ENCODE peak calls at places on chromosomes 4 and X, in five cellular contexts. W is small intestine, N is EL, G is suprapubic skin, C is B cell. S is an unnamed sample.

GRCh38 chr4:157265281-157265680 is 44.8 kb downstream of the GRIA2 start:
- DNase-seq in G (no peak), W (no peak), C (no peak), N (no peak), S (no peak)

GRCh38 chr4:74619931-74620702 is 174.2 kb downstream of the BTC start:
- DNase-seq in W (no peak), C (no peak), N (no peak), G (no peak), S (no peak)

GRCh38 chrX:124216396-124217124 is 115.9 kb upstream of the TEX13D start:
- DNase-seq in N (no peak), W (no peak), C (no peak), G (no peak), S (no peak)

GRCh38 chr4:16626945-16627344 is 271.5 kb downstream of the LDB2 start:
- DNase-seq in G (peak), C (no peak), N (peak), W (no peak), S (no peak)

GRCh38 chr4:113732923-113733527 is 28.5 kb downstream of the CAMK2D start:
- DNase-seq in N (no peak), W (no peak), G (no peak), C (no peak), S (no peak)

GRCh38 chr4:89997171-89997704 is 102.6 kb downstream of the MMRN1 start:
- DNase-seq in C (no peak), G (no peak), N (no peak), W (no peak), S (no peak)

GRCh38 chr4:148834804-148835598 is 392.8 kb upstream of the NR3C2 start:
- DNase-seq in G (no peak), C (peak), N (peak), W (no peak), S (no peak)

GRCh38 chr4:19947349-19947748 is 304.4 kb upstream of the SLIT2 start:
- DNase-seq in W (no peak), C (no peak), N (peak), G (no peak), S (no peak)

GRCh38 chr4:5412296-5412695 is 296.1 kb downstream of the EVC2 start:
- DNase-seq in N (no peak), W (no peak), G (no peak), C (no peak), S (no peak)

GRCh38 chrX:29257516-29257915 is 670.3 kb downstream of the IL1RAPL1 start:
- DNase-seq in G (no peak), N (peak), W (no peak), C (no peak), S (no peak)

GRCh38 chr4:183397741-183398297 is 46.6 kb upstream of the CDKN2AIP start:
- DNase-seq in N (no peak), G (peak), W (no peak), C (no peak), S (no peak)

GRCh38 chr4:147138171-147138570 is 192.5 kb upstream of the TTC29 start:
- DNase-seq in C (no peak), G (no peak), N (peak), W (no peak), S (no peak)

GRCh38 chr4:187685247-187685646 is 310.3 kb upstream of the ZFP42 start:
- DNase-seq in W (no peak), N (peak), C (no peak), G (no peak), S (no peak)

GRCh38 chrX:69305333-69306062 is 140.2 kb upstream of the PJA1 start:
- DNase-seq in C (no peak), W (no peak), N (no peak), G (no peak), S (no peak)